ENCODE peak calls at places on chromosomes 11 and 22, in seven cellular contexts. O is anterior cingulate cortex; L is GM04503; T is EL; S is astrocyte of the hippocampus; N is left ventricle myocardium superior; M is CD8-positive, alpha-beta memory T cell. X is an unnamed sample.
A peak's percentile ranks its signal among the peaks of the same experiment; 100 is the strongest.

GRCh38 chr11:125410091-125410490 is 86.0 kb downstream of the FEZ1 start:
- DNase-seq in O (no peak), L (no peak), T (peak; percentile 20), S (peak; percentile 63), N (no peak), M (no peak), X (no peak)

GRCh38 chr11:13955971-13956421 is 6.5 kb upstream of the SPON1 start:
- DNase-seq in O (peak; percentile 33), L (no peak), T (peak; percentile 61), S (peak; percentile 73), N (peak; percentile 31), M (peak; percentile 58), X (peak; percentile 59)

GRCh38 chr22:37298748-37299495 is 16.6 kb downstream of the CYTH4 start:
- DNase-seq in O (no peak), L (no peak), T (no peak), S (no peak), N (no peak), M (no peak), X (no peak)

GRCh38 chr11:101913631-101914030 is 1.2 kb upstream of the CEP126 start:
- DNase-seq in O (no peak), L (no peak), T (no peak), S (no peak), N (no peak), M (no peak), X (peak; percentile 48)

GRCh38 chr11:65920035-65920802 is 993 bp downstream of the DRAP1 start:
- DNase-seq in O (no peak), L (no peak), T (peak; percentile 26), S (no peak), N (no peak), M (no peak), X (no peak)

GRCh38 chr11:86719781-86720463 is 47.5 kb upstream of the ME3 start:
- DNase-seq in O (no peak), L (peak; percentile 80), T (peak; percentile 96), S (peak; percentile 91), N (no peak), M (no peak), X (no peak)

GRCh38 chr22:42929838-42930155 is 72.7 kb upstream of the ARFGAP3 start:
- DNase-seq in O (no peak), L (no peak), T (no peak), S (no peak), N (no peak), M (no peak), X (no peak)

GRCh38 chr11:118171274-118172062 is 5.0 kb downstream of the SCN2B start:
- DNase-seq in O (peak; percentile 79), L (no peak), T (peak; percentile 51), S (peak; percentile 85), N (peak; percentile 82), M (peak; percentile 63), X (peak; percentile 90)

GRCh38 chr11:64107300-64107699 is 58.6 kb downstream of the MACROD1 start:
- DNase-seq in O (no peak), L (no peak), T (no peak), S (no peak), N (no peak), M (no peak), X (no peak)

GRCh38 chr22:36885474-36885873 is 24.7 kb downstream of the NCF4 start:
- DNase-seq in O (no peak), L (no peak), T (no peak), S (no peak), N (no peak), M (no peak), X (no peak)

GRCh38 chr22:47337161-47337621 is 574.7 kb downstream of the TBC1D22A start:
- DNase-seq in O (peak; percentile 13), L (peak; percentile 89), T (peak; percentile 54), S (peak; percentile 85), N (no peak), M (no peak), X (peak; percentile 41)

GRCh38 chr11:109120341-109120740 is 301.6 kb upstream of the C11orf87 start:
- DNase-seq in O (no peak), L (no peak), T (no peak), S (no peak), N (no peak), M (no peak), X (no peak)

GRCh38 chr11:70901951-70902521 is 350.3 kb downstream of the SHANK2 start:
- DNase-seq in O (no peak), L (no peak), T (no peak), S (no peak), N (no peak), M (no peak), X (peak; percentile 67)

GRCh38 chr11:102966011-102966410 is 10.5 kb upstream of the MMP13 start:
- DNase-seq in O (no peak), L (no peak), T (no peak), S (no peak), N (no peak), M (no peak), X (no peak)

GRCh38 chr11:88655163-88655562 is 317.6 kb upstream of the CTSC start:
- DNase-seq in O (no peak), L (no peak), T (no peak), S (no peak), N (no peak), M (no peak), X (no peak)

GRCh38 chr11:1876361-1877063 is 15.2 kb downstream of the PRR33 start:
- DNase-seq in O (no peak), L (no peak), T (peak; percentile 31), S (peak; percentile 56), N (peak; percentile 88), M (no peak), X (no peak)

GRCh38 chr22:27381552-27381951 is 420.0 kb downstream of the MN1 start:
- DNase-seq in O (no peak), L (no peak), T (no peak), S (no peak), N (no peak), M (no peak), X (no peak)

GRCh38 chr22:34414467-34415440 is 494.5 kb upstream of the LARGE1 start:
- DNase-seq in O (no peak), L (no peak), T (peak; percentile 15), S (peak; percentile 70), N (no peak), M (no peak), X (no peak)

X was measured in cerebellum.